ENCODE peak calls at places on chromosomes 5 and 9, in four cellular contexts. E, Q, L and F are unnamed samples.

GRCh38 chr5:124642148-124642547 is 104.3 kb downstream of the ZNF608 start:
- DNase-seq in E (no peak), Q (no peak), L (no peak), F (no peak)

GRCh38 chr5:157582731-157583580 is 7.4 kb upstream of the ADAM19 start:
- DNase-seq in E (no peak), Q (no peak), L (no peak), F (no peak)

GRCh38 chr5:37662789-37663475 is 176.9 kb downstream of the GDNF start:
- DNase-seq in E (no peak), Q (no peak), L (no peak), F (no peak)

GRCh38 chr9:77435688-77436087 is 212.4 kb downstream of the GNA14 start:
- DNase-seq in E (no peak), Q (no peak), L (peak), F (no peak)

GRCh38 chr9:121529237-121529987 is 29.8 kb upstream of the GGTA1 start:
- DNase-seq in E (no peak), Q (peak), L (peak), F (peak)

GRCh38 chr9:37311938-37312730 is 110.4 kb upstream of the GRHPR start:
- DNase-seq in E (no peak), Q (no peak), L (peak), F (peak)

GRCh38 chr9:95778957-95779356 is 96.5 kb upstream of the ERCC6L2 start:
- DNase-seq in E (no peak), Q (peak), L (peak), F (no peak)

GRCh38 chr5:5767286-5767928 is 344.9 kb downstream of the ICE1 start:
- DNase-seq in E (no peak), Q (no peak), L (no peak), F (no peak)

GRCh38 chr5:173767580-173768266 is 120.4 kb upstream of the CPEB4 start:
- DNase-seq in E (no peak), Q (no peak), L (no peak), F (no peak)

GRCh38 chr5:4204616-4205151 is 609.1 kb downstream of the IRX1 start:
- DNase-seq in E (no peak), Q (no peak), L (no peak), F (no peak)

GRCh38 chr5:36769129-36769528 is 107.4 kb upstream of the NIPBL start:
- DNase-seq in E (no peak), Q (no peak), L (no peak), F (no peak)

GRCh38 chr5:106454651-106455415 is 1215.9 kb downstream of the EFNA5 start:
- DNase-seq in E (no peak), Q (peak), L (peak), F (peak)

GRCh38 chr5:65489119-65489518 is 7.4 kb upstream of the ADAMTS6 start:
- DNase-seq in E (no peak), Q (no peak), L (no peak), F (no peak)

GRCh38 chr9:91302831-91303230 is 58.9 kb downstream of the AUH start:
- DNase-seq in E (no peak), Q (peak), L (peak), F (peak)

GRCh38 chr9:87909310-87910041 is 8.3 kb upstream of the SPATA31C1 start:
- DNase-seq in E (no peak), Q (no peak), L (no peak), F (no peak)

GRCh38 chr5:176796411-176796810 is 13.9 kb upstream of the UNC5A start:
- DNase-seq in E (no peak), Q (no peak), L (peak), F (no peak)

GRCh38 chr5:81852277-81853004 is 101.5 kb upstream of the SSBP2 start:
- DNase-seq in E (peak), Q (peak), L (no peak), F (peak)

GRCh38 chr5:59356813-59357381 is 536.6 kb downstream of the PDE4D start:
- DNase-seq in E (no peak), Q (no peak), L (no peak), F (no peak)

GRCh38 chr5:24788829-24789509 is 144.2 kb upstream of the CDH10 start:
- DNase-seq in E (no peak), Q (no peak), L (peak), F (peak)

GRCh38 chr9:109113892-109114609 is 5.7 kb downstream of the TMEM245 start:
- DNase-seq in E (no peak), Q (no peak), L (peak), F (no peak)

GRCh38 chr9:121288874-121289553 is 21.1 kb downstream of the GSN start:
- DNase-seq in E (no peak), Q (no peak), L (peak), F (no peak)

GRCh38 chr5:95859327-95860060 is 37.0 kb upstream of the GLRX start:
- DNase-seq in E (no peak), Q (no peak), L (no peak), F (peak)

GRCh38 chr5:138966236-138966985 is 91.3 kb upstream of the LRRTM2 start:
- DNase-seq in E (no peak), Q (no peak), L (no peak), F (no peak)

GRCh38 chr5:123422433-123423277 is 548 bp downstream of the CEP120 start:
- DNase-seq in E (no peak), Q (no peak), L (peak), F (no peak)

GRCh38 chr5:39360483-39361071 is 3.7 kb downstream of the C9 start:
- DNase-seq in E (peak), Q (no peak), L (peak), F (no peak)

GRCh38 chr5:137376127-137376526 is 123.0 kb downstream of the SPOCK1 start:
- DNase-seq in E (no peak), Q (no peak), L (no peak), F (no peak)

GRCh38 chr9:37997636-37998374 is 71.2 kb downstream of the SHB start:
- DNase-seq in E (no peak), Q (no peak), L (no peak), F (no peak)

GRCh38 chr9:129464972-129465833 is 155.7 kb downstream of the C9orf50 start:
- DNase-seq in E (no peak), Q (no peak), L (peak), F (no peak)

GRCh38 chr9:120579750-120580590 is at the start of gene CDK5RAP2:
- DNase-seq in E (peak), Q (peak), L (peak), F (peak)

GRCh38 chr5:195401-196160 is 4.3 kb downstream of the LRRC14B start:
- DNase-seq in E (no peak), Q (no peak), L (no peak), F (no peak)

GRCh38 chr9:36074870-36075532 is 38.3 kb downstream of the RECK start:
- DNase-seq in E (no peak), Q (peak), L (peak), F (peak)

GRCh38 chr5:137486707-137487106 is 12.4 kb downstream of the SPOCK1 start:
- DNase-seq in E (no peak), Q (no peak), L (peak), F (peak)

GRCh38 chr5:141852448-141852847 is 25.8 kb downstream of the PCDH1 start:
- DNase-seq in E (no peak), Q (no peak), L (no peak), F (no peak)
- TF ChIP-seq CTCF in E (no peak), Q (no peak), L (no peak), F (no peak)

DNA sequence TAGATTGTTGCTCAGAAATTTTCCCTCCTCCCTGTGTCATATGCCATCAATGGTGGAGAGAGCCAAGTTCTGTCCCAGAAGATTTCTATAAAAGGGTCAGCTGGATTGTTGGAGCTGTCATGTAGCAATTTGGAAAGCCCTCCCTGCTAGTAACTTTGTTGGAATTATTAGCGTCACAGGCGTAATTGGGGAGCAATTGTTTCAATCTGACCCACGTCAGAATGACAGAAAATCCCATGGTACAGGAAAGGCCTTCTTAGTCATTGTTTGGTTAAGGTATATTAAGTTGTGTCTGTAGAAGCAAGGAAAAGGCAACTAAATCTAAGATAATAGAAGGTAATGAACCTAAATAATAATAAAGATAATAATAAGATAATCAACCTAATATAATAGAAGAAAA is 148.4 kb downstream of the PLK2 start:
- DNase-seq in E (no peak), Q (no peak), L (peak), F (no peak)
- H3K4me3 ChIP-seq in E (no peak), Q (no peak), L (no peak), F (no peak)

GRCh38 chr5:142587354-142587965 is 98.4 kb downstream of the FGF1 start:
- DNase-seq in E (no peak), Q (no peak), L (peak), F (no peak)
- TF ChIP-seq CTCF in E (peak), Q (peak), L (peak), F (peak)

GRCh38 chr5:73447234-73448071 is 1.1 kb downstream of the FOXD1 start:
- DNase-seq in E (no peak), Q (no peak), L (peak), F (no peak)
- H3K4me3 ChIP-seq in E (peak), Q (peak), L (peak), F (peak)

GRCh38 chr9:75197521-75197920 is 109.2 kb downstream of the OSTF1 start:
- DNase-seq in E (no peak), Q (no peak), L (peak), F (peak)

GRCh38 chr9:75198436-75198835 is 110.1 kb downstream of the OSTF1 start:
- DNase-seq in E (no peak), Q (no peak), L (no peak), F (no peak)

GRCh38 chr9:75201480-75202209 is 113.3 kb downstream of the OSTF1 start:
- DNase-seq in E (no peak), Q (no peak), L (no peak), F (no peak)

DNA sequence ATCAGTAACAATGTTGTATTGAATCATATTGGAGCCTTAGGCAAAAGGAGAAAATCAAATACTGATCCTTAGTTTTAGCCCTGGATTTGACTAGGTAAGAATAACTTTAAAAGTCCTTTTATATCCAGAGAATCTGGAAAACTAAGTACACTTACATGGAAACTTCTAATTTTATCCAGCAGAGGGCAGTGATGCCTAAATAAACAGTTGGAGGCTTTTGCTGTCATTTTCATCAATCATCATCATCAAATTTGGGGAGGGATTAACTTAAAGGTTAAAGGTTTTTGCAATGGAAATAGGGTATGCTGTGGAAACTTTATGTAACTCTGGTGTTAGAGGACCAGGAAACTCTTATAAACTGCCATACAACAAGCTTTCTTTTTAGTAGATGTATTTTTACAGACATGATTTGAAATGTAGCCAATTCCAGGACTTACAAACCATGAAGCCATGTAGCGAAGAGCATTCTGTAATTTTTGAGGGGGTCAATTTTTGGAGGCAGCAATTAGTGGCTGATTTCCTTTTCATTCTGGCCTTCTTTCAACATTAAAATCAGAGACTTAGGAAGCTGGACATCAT is 112.7 kb downstream of the OSTF1 start:
- DNase-seq in E (no peak), Q (no peak), L (peak), F (peak)
- TF ChIP-seq CTCF in E (peak), Q (peak), L (peak), F (peak)

DNA sequence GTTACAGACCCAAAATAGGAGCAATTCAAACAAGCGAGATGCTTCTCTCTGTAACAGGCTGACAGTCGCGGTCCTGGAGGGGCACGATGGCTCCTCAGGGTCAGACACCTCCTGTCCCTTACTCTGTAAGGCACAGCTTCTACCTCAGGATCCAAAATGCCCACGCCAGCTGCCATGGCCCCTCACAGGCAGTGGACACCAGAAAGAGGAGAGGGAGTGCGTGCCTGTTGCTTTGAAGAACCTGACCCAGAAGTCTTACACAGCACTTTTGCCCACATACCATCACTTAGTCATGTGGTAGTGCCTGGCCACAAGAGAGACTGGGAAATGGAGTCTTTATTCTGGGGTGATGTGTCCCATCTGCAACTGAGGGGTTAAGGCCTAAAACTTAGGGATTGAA is 11.6 kb upstream of the ABL1 start:
- DNase-seq in E (no peak), Q (no peak), L (no peak), F (no peak)
- H3K4me3 ChIP-seq in E (no peak), Q (no peak), L (no peak), F (no peak)

DNA sequence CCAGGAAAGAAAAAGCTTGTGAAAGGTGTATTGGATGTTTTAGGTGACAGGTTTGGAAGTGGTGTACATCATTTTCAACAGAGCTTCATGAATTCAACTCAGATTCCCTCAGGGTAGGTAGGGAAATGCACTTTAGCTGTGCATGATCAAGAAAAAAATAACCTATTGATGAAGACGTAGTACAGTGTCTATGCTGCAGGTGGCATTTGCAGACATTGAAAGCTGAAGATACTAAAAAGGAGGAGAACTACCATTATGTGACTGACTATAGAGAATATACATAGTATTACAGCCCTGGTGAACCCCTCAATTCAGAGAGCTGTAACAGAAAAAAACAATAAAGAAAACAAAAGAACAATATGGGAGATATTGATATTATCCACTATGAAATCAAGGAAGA is 2344.7 kb upstream of the ACO1 start:
- DNase-seq in E (no peak), Q (no peak), L (no peak), F (no peak)
- TF ChIP-seq CTCF in E (no peak), Q (no peak), L (no peak), F (no peak)

DNA sequence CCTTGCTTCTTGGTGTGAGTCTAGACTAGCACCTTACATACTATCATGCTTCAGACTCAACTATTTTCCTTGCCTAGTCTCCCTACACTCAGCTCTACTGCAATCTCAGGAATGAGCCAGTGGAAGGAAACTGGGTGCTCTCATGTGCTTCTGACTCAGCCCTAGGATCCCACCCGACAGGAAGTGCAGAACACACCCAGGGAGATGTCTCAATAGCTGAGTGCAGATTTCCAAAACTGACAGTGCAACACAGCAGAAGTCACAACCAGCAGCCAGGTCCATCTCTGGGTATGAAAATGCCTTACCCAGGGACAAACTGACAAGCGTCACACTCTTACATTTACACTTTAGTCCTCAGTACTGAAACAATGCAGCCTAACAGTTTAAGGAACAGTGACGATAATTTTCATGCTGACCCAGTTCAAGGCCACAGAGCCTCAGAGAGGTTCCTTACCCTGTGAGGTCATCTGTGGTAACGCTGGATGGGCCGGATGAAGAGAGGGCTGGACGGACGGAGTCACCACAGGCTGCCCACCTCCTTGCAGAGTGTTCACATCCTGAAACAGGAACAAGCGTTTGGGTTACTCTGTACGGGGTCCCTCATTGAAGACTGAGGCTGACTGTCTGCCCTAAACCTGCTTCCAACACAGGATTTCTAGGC is 33.0 kb downstream of the FKBP15 start:
- DNase-seq in E (no peak), Q (peak), L (peak), F (peak)
- H3K4me3 ChIP-seq in E (no peak), Q (no peak), L (peak), F (no peak)